ENCODE peak calls at places on chromosomes 1 and 21, in five cellular contexts. One of them, this sample, is unnamed.

GRCh38 chr1:174023438-174023837 is 1.3 kb upstream of the RC3H1 start:
- DNase-seq in cardiac septum: no peak
- DNase-seq in NCI-H510A: peak
- DNase-seq in dermis blood vessel endothelial cell: peak
- DNase-seq in smooth muscle cell of the brain vasculature: no peak
- DNase-seq in this sample: peak

GRCh38 chr1:164380893-164381292 is 178.1 kb upstream of the PBX1 start:
- DNase-seq in cardiac septum: no peak
- DNase-seq in NCI-H510A: no peak
- DNase-seq in smooth muscle cell of the brain vasculature: no peak
- DNase-seq in dermis blood vessel endothelial cell: no peak
- DNase-seq in this sample: no peak

GRCh38 chr1:8970870-8971337 is 25.2 kb downstream of the CA6 start:
- DNase-seq in cardiac septum: no peak
- DNase-seq in dermis blood vessel endothelial cell: no peak
- DNase-seq in smooth muscle cell of the brain vasculature: no peak
- DNase-seq in NCI-H510A: no peak
- DNase-seq in this sample: no peak

GRCh38 chr1:225998560-225999226 is 450 bp downstream of the SDE2 start:
- DNase-seq in NCI-H510A: no peak
- DNase-seq in smooth muscle cell of the brain vasculature: no peak
- DNase-seq in cardiac septum: no peak
- DNase-seq in dermis blood vessel endothelial cell: peak
- DNase-seq in this sample: no peak

GRCh38 chr1:183702087-183702812 is 49.1 kb upstream of the APOBEC4 start:
- DNase-seq in dermis blood vessel endothelial cell: no peak
- DNase-seq in NCI-H510A: no peak
- DNase-seq in smooth muscle cell of the brain vasculature: no peak
- DNase-seq in cardiac septum: no peak
- DNase-seq in this sample: no peak

GRCh38 chr1:234405676-234406075 is 32.4 kb downstream of the COA6 start:
- DNase-seq in dermis blood vessel endothelial cell: no peak
- DNase-seq in smooth muscle cell of the brain vasculature: no peak
- DNase-seq in NCI-H510A: no peak
- DNase-seq in cardiac septum: no peak
- DNase-seq in this sample: no peak

GRCh38 chr1:195709821-195710220 is 898.4 kb downstream of the KCNT2 start:
- DNase-seq in smooth muscle cell of the brain vasculature: no peak
- DNase-seq in cardiac septum: no peak
- DNase-seq in dermis blood vessel endothelial cell: no peak
- DNase-seq in NCI-H510A: no peak
- DNase-seq in this sample: no peak

GRCh38 chr1:236576004-236576403 is 28.3 kb downstream of the HEATR1 start:
- DNase-seq in dermis blood vessel endothelial cell: no peak
- DNase-seq in NCI-H510A: no peak
- DNase-seq in smooth muscle cell of the brain vasculature: no peak
- DNase-seq in cardiac septum: no peak
- DNase-seq in this sample: no peak

GRCh38 chr21:21200939-21201610 is 202.9 kb downstream of the NCAM2 start:
- DNase-seq in cardiac septum: no peak
- DNase-seq in dermis blood vessel endothelial cell: no peak
- DNase-seq in smooth muscle cell of the brain vasculature: no peak
- DNase-seq in NCI-H510A: no peak
- DNase-seq in this sample: no peak

GRCh38 chr1:228515200-228515834 is 28.1 kb downstream of the RNF187 start:
- DNase-seq in NCI-H510A: no peak
- DNase-seq in smooth muscle cell of the brain vasculature: peak
- DNase-seq in cardiac septum: peak
- DNase-seq in dermis blood vessel endothelial cell: peak
- DNase-seq in this sample: no peak

GRCh38 chr1:168428063-168428731 is 115.6 kb downstream of the XCL2 start:
- DNase-seq in NCI-H510A: no peak
- DNase-seq in smooth muscle cell of the brain vasculature: no peak
- DNase-seq in cardiac septum: no peak
- DNase-seq in dermis blood vessel endothelial cell: no peak
- DNase-seq in this sample: no peak

GRCh38 chr1:233440952-233441401 is 113.5 kb downstream of the MAP3K21 start:
- DNase-seq in cardiac septum: no peak
- DNase-seq in NCI-H510A: peak
- DNase-seq in smooth muscle cell of the brain vasculature: peak
- DNase-seq in dermis blood vessel endothelial cell: peak
- DNase-seq in this sample: peak

GRCh38 chr1:111197598-111198289 is 2.7 kb downstream of the DENND2D start:
- DNase-seq in cardiac septum: no peak
- DNase-seq in NCI-H510A: no peak
- DNase-seq in smooth muscle cell of the brain vasculature: no peak
- DNase-seq in dermis blood vessel endothelial cell: peak
- DNase-seq in this sample: no peak

GRCh38 chr1:93275634-93276295 is 69.9 kb upstream of the DR1 start:
- DNase-seq in NCI-H510A: no peak
- DNase-seq in dermis blood vessel endothelial cell: no peak
- DNase-seq in cardiac septum: no peak
- DNase-seq in smooth muscle cell of the brain vasculature: no peak
- DNase-seq in this sample: no peak

GRCh38 chr1:2388004-2388913 is 3.1 kb downstream of the MORN1 start:
- DNase-seq in dermis blood vessel endothelial cell: no peak
- DNase-seq in cardiac septum: no peak
- DNase-seq in NCI-H510A: no peak
- DNase-seq in smooth muscle cell of the brain vasculature: no peak
- DNase-seq in this sample: no peak

GRCh38 chr21:44304846-44305245 is 5.0 kb downstream of the PFKL start:
- DNase-seq in smooth muscle cell of the brain vasculature: no peak
- DNase-seq in dermis blood vessel endothelial cell: peak
- DNase-seq in cardiac septum: no peak
- DNase-seq in NCI-H510A: no peak
- DNase-seq in this sample: no peak

GRCh38 chr1:41493117-41493536 is 8.6 kb upstream of the EDN2 start:
- DNase-seq in NCI-H510A: no peak
- DNase-seq in dermis blood vessel endothelial cell: peak
- DNase-seq in cardiac septum: no peak
- DNase-seq in smooth muscle cell of the brain vasculature: no peak
- DNase-seq in this sample: no peak

GRCh38 chr1:10932088-10932487 is 80.4 kb upstream of the TARDBP start:
- DNase-seq in cardiac septum: no peak
- DNase-seq in NCI-H510A: no peak
- DNase-seq in dermis blood vessel endothelial cell: no peak
- DNase-seq in smooth muscle cell of the brain vasculature: no peak
- DNase-seq in this sample: no peak

GRCh38 chr1:172269084-172269483 is 151.4 kb upstream of the C1orf105 start:
- DNase-seq in cardiac septum: no peak
- DNase-seq in dermis blood vessel endothelial cell: no peak
- DNase-seq in smooth muscle cell of the brain vasculature: no peak
- DNase-seq in NCI-H510A: no peak
- DNase-seq in this sample: no peak

GRCh38 chr1:215284966-215285365 is 202.4 kb downstream of the KCNK2 start:
- DNase-seq in smooth muscle cell of the brain vasculature: no peak
- DNase-seq in NCI-H510A: no peak
- DNase-seq in cardiac septum: no peak
- DNase-seq in dermis blood vessel endothelial cell: no peak
- DNase-seq in this sample: no peak

GRCh38 chr1:19773485-19773884 is 26.2 kb downstream of the TMCO4 start:
- DNase-seq in cardiac septum: no peak
- DNase-seq in dermis blood vessel endothelial cell: no peak
- DNase-seq in NCI-H510A: no peak
- DNase-seq in smooth muscle cell of the brain vasculature: no peak
- DNase-seq in this sample: no peak

GRCh38 chr1:40712405-40712944 is 21.0 kb downstream of the NFYC start:
- DNase-seq in cardiac septum: no peak
- DNase-seq in smooth muscle cell of the brain vasculature: no peak
- DNase-seq in dermis blood vessel endothelial cell: no peak
- DNase-seq in NCI-H510A: no peak
- DNase-seq in this sample: peak

GRCh38 chr1:28668956-28669719 is 554 bp downstream of the GMEB1 start:
- DNase-seq in NCI-H510A: no peak
- DNase-seq in dermis blood vessel endothelial cell: peak
- DNase-seq in cardiac septum: no peak
- DNase-seq in smooth muscle cell of the brain vasculature: peak
- DNase-seq in this sample: peak

GRCh38 chr21:31360717-31361116 is 16.7 kb upstream of the TIAM1 start:
- DNase-seq in cardiac septum: no peak
- DNase-seq in dermis blood vessel endothelial cell: no peak
- DNase-seq in smooth muscle cell of the brain vasculature: no peak
- DNase-seq in NCI-H510A: no peak
- DNase-seq in this sample: no peak

GRCh38 chr1:198850196-198850595 is 211.4 kb downstream of the PTPRC start:
- DNase-seq in dermis blood vessel endothelial cell: no peak
- DNase-seq in cardiac septum: no peak
- DNase-seq in smooth muscle cell of the brain vasculature: no peak
- DNase-seq in NCI-H510A: no peak
- DNase-seq in this sample: no peak

GRCh38 chr1:164780863-164781262 is 221.9 kb downstream of the PBX1 start:
- DNase-seq in NCI-H510A: no peak
- DNase-seq in smooth muscle cell of the brain vasculature: no peak
- DNase-seq in dermis blood vessel endothelial cell: no peak
- DNase-seq in cardiac septum: no peak
- DNase-seq in this sample: no peak

GRCh38 chr1:201436461-201436860 is 14.9 kb upstream of the TNNI1 start:
- DNase-seq in cardiac septum: no peak
- DNase-seq in dermis blood vessel endothelial cell: no peak
- DNase-seq in smooth muscle cell of the brain vasculature: no peak
- DNase-seq in NCI-H510A: peak
- DNase-seq in this sample: no peak

This sample was measured in DMS153.